ENCODE peak calls at places on chromosomes 2 and 18, in four cellular contexts. P is A549, D is bronchial epithelial cell, C is PC-9. M is an unnamed sample.

GRCh38 chr2:16755377-16755776 is 89.7 kb upstream of the CYRIA start:
- DNase-seq in P (no peak), D (no peak), C (no peak), M (no peak)

GRCh38 chr2:18432999-18433398 is 127.5 kb downstream of the RDH14 start:
- DNase-seq in P (no peak), D (no peak), C (no peak), M (no peak)

GRCh38 chr2:191580581-191580980 is 97.4 kb upstream of the NABP1 start:
- DNase-seq in P (no peak), D (no peak), C (no peak), M (no peak)

GRCh38 chr2:137287934-137288639 is 522.7 kb downstream of the THSD7B start:
- DNase-seq in P (no peak), D (peak; percentile 15), C (no peak), M (no peak)

GRCh38 chr2:241268716-241269445 is 46.6 kb downstream of the HDLBP start:
- DNase-seq in P (peak; percentile 12), D (peak; percentile 66), C (peak; percentile 31), M (no peak)

GRCh38 chr2:227677928-227678327 is 11.3 kb downstream of the SCYGR5 start:
- DNase-seq in P (no peak), D (no peak), C (no peak), M (peak; percentile 81)

GRCh38 chr2:38130877-38131276 is 54.9 kb upstream of the CYP1B1 start:
- DNase-seq in P (no peak), D (no peak), C (no peak), M (no peak)

GRCh38 chr2:46857871-46858696 is 57.5 kb downstream of the MCFD2 start:
- DNase-seq in P (peak; percentile 57), D (no peak), C (peak; percentile 41), M (no peak)

GRCh38 chr2:159790323-159790722 is 7.7 kb downstream of the CD302 start:
- DNase-seq in P (no peak), D (no peak), C (no peak), M (no peak)

GRCh38 chr2:151338115-151338514 is 19.3 kb upstream of the TNFAIP6 start:
- DNase-seq in P (no peak), D (no peak), C (no peak), M (no peak)

GRCh38 chr2:170972508-170973224 is 43.6 kb downstream of the GORASP2 start:
- DNase-seq in P (no peak), D (no peak), C (no peak), M (no peak)

GRCh38 chr2:180604077-180604476 is 376.3 kb upstream of the UBE2E3 start:
- DNase-seq in P (peak; percentile 29), D (peak; percentile 46), C (no peak), M (no peak)
- H3K4me3 ChIP-seq in P (no peak overlapping the region), D (no peak overlapping the region), C (no peak overlapping the region), M (no peak overlapping the region)

GRCh38 chr2:199455533-199456382 is 2.0 kb downstream of the SATB2 start:
- DNase-seq in P (peak; percentile 41), D (peak; percentile 9), C (peak; percentile 57), M (no peak)
- TF ChIP-seq CTCF in P (no peak), D (no peak), C (no peak), M (peak; percentile 8)

GRCh38 chr2:172094319-172095145 is 8.2 kb downstream of the DLX2 start:
- DNase-seq in P (peak; percentile 45), D (no peak), C (peak; percentile 75), M (no peak)
- H3K4me3 ChIP-seq in P (peak overlapping the region; percentile 71), D (peak overlapping the region; percentile 49), C (peak overlapping the region; percentile 73), M (peak overlapping the region; percentile 53)

GRCh38 chr2:219836647-219837177 is 209.3 kb downstream of the SLC4A3 start:
- DNase-seq in P (peak; percentile 47), D (peak; percentile 37), C (peak; percentile 3), M (no peak)
- TF ChIP-seq CTCF in P (peak; percentile 55), D (peak; percentile 15), C (peak; percentile 74), M (peak; percentile 43)

GRCh38 chr18:4454548-4455112 is 477 bp downstream of the DLGAP1 start:
- DNase-seq in P (no peak), D (no peak), C (no peak), M (no peak)
- H3K4me3 ChIP-seq in P (no peak overlapping the region), D (peak overlapping the region; percentile 5), C (no peak overlapping the region), M (no peak overlapping the region)

GRCh38 chr2:136215449-136215848 is 97.5 kb upstream of the CXCR4 start:
- DNase-seq in P (no peak), D (no peak), C (no peak), M (no peak)

GRCh38 chr2:136214801-136215200 is 96.9 kb upstream of the CXCR4 start:
- DNase-seq in P (no peak), D (no peak), C (no peak), M (no peak)

GRCh38 chr2:136213836-136214235 is 95.9 kb upstream of the CXCR4 start:
- DNase-seq in P (no peak), D (no peak), C (no peak), M (no peak)

GRCh38 chr2:136212426-136213378 is 94.8 kb upstream of the CXCR4 start:
- DNase-seq in P (no peak), D (no peak), C (no peak), M (no peak)

GRCh38 chr2:136214284-136214683 is 96.3 kb upstream of the CXCR4 start:
- DNase-seq in P (no peak), D (no peak), C (no peak), M (no peak)
- TF ChIP-seq CTCF in P (no peak), D (no peak), C (no peak), M (no peak)

GRCh38 chr2:85175369-85176299 is 42.4 kb downstream of the TCF7L1 start:
- DNase-seq in P (no peak), D (peak; percentile 44), C (no peak), M (peak; percentile 35)
- H3K4me3 ChIP-seq in P (no peak overlapping the region), D (no peak overlapping the region), C (no peak overlapping the region), M (no peak overlapping the region)